ENCODE peak calls at places on chromosomes 3 and 15, in ten cellular contexts. D, L, W, B, X, Y, N, G, R and P are unnamed samples.

GRCh38 chr15:66959066-66959465 is 106.3 kb upstream of the SMAD3 start:
- DNase-seq in B (no peak), L (no peak), W (no peak), R (no peak), Y (no peak), G (no peak), D (no peak), X (no peak), N (no peak), P (no peak)

GRCh38 chr3:81622395-81622794 is 139.1 kb downstream of the GBE1 start:
- DNase-seq in L (no peak), X (no peak), N (no peak), B (no peak), W (no peak), D (no peak), R (no peak), G (no peak), Y (no peak), P (no peak)

GRCh38 chr3:13518516-13519351 is 30.2 kb upstream of the FBLN2 start:
- DNase-seq in Y (peak), G (no peak), L (no peak), B (no peak), N (no peak), D (no peak), R (no peak), W (no peak), X (no peak), P (no peak)

GRCh38 chr3:25448750-25449684 is 21.0 kb downstream of the RARB start:
- DNase-seq in N (peak), R (no peak), Y (peak), G (peak), L (no peak), X (no peak), B (no peak), W (peak), D (peak), P (no peak)

GRCh38 chr3:33792167-33792892 is 6.1 kb upstream of the PDCD6IP start:
- DNase-seq in Y (no peak), B (no peak), N (no peak), R (no peak), G (no peak), L (no peak), D (no peak), X (no peak), W (no peak), P (no peak)

GRCh38 chr15:49832421-49832980 is 211.7 kb downstream of the DTWD1 start:
- DNase-seq in W (peak), Y (no peak), D (no peak), R (no peak), G (peak), N (no peak), L (no peak), X (peak), B (peak), P (peak)

GRCh38 chr3:32614956-32615355 is 44.3 kb upstream of the DYNC1LI1 start:
- DNase-seq in Y (no peak), X (peak), B (no peak), D (no peak), W (no peak), G (no peak), L (no peak), R (no peak), N (peak), P (no peak)

GRCh38 chr15:81377871-81378270 is 3.9 kb upstream of the TMC3 start:
- DNase-seq in G (no peak), B (no peak), R (no peak), Y (no peak), L (no peak), D (no peak), X (no peak), N (no peak), W (no peak), P (no peak)

GRCh38 chr15:75815811-75816719 is 27.2 kb upstream of the UBE2Q2 start:
- DNase-seq in G (no peak), L (no peak), X (peak), D (no peak), R (no peak), W (no peak), Y (no peak), B (no peak), N (no peak), P (no peak)

GRCh38 chr3:9161298-9161697 is 88.1 kb downstream of the SRGAP3 start:
- DNase-seq in Y (no peak), G (no peak), L (no peak), W (no peak), B (no peak), R (no peak), D (no peak), X (no peak), N (no peak), P (no peak)

GRCh38 chr15:76903251-76903681 is 1.9 kb downstream of the SCAPER start:
- DNase-seq in D (no peak), L (no peak), B (peak), G (peak), N (peak), Y (no peak), W (peak), R (no peak), X (peak), P (no peak)

GRCh38 chr3:134347516-134347915 is 26.7 kb downstream of the AMOTL2 start:
- DNase-seq in X (no peak), G (no peak), R (no peak), Y (no peak), L (no peak), W (no peak), N (no peak), B (no peak), D (no peak), P (no peak)

GRCh38 chr3:168034152-168034928 is 61.4 kb downstream of the GOLIM4 start:
- DNase-seq in X (peak), N (no peak), W (no peak), D (no peak), G (peak), B (no peak), Y (no peak), L (no peak), R (no peak), P (no peak)

GRCh38 chr15:90099868-90100854 is 2.1 kb downstream of the IDH2 start:
- DNase-seq in N (no peak), D (peak), X (no peak), B (peak), L (no peak), G (no peak), Y (peak), R (no peak), W (no peak), P (no peak)

GRCh38 chr15:100284191-100284590 is 57.6 kb downstream of the ADAMTS17 start:
- DNase-seq in D (no peak), R (no peak), N (no peak), L (no peak), B (no peak), G (no peak), Y (no peak), X (peak), W (no peak), P (no peak)

GRCh38 chr15:85031086-85031943 is 49.7 kb downstream of the PDE8A start:
- DNase-seq in D (no peak), W (no peak), G (no peak), L (no peak), R (no peak), B (no peak), Y (no peak), N (no peak), X (no peak), P (no peak)

GRCh38 chr3:152657002-152657400 is 177.9 kb upstream of the P2RY1 start:
- DNase-seq in L (no peak), R (no peak), X (no peak), Y (no peak), G (no peak), D (no peak), B (no peak), N (no peak), W (peak), P (no peak)

GRCh38 chr15:56815247-56815646 is 81.9 kb upstream of the ZNF280D start:
- DNase-seq in L (no peak), W (no peak), R (no peak), B (no peak), D (no peak), Y (no peak), X (no peak), N (peak), G (no peak), P (no peak)

GRCh38 chr15:26038693-26039092 is 175.6 kb upstream of the ATP10A start:
- DNase-seq in R (no peak), Y (no peak), X (no peak), B (no peak), D (no peak), W (peak), L (no peak), N (no peak), G (no peak), P (peak)

GRCh38 chr3:194375473-194375872 is 5.9 kb upstream of the LRRC15 start:
- DNase-seq in B (no peak), Y (no peak), X (peak), D (no peak), W (peak), R (no peak), L (no peak), G (peak), N (peak), P (no peak)

GRCh38 chr3:7924228-7924627 is 577.4 kb upstream of the LMCD1 start:
- DNase-seq in L (no peak), R (no peak), Y (no peak), G (no peak), X (no peak), D (no peak), N (no peak), B (no peak), W (no peak), P (no peak)

GRCh38 chr3:111733154-111733553 is 125.9 kb upstream of the PHLDB2 start:
- DNase-seq in B (no peak), N (no peak), L (no peak), X (no peak), D (no peak), R (no peak), Y (no peak), G (peak), W (no peak), P (no peak)

GRCh38 chr15:95832655-95833054 is 497.8 kb upstream of the NR2F2 start:
- DNase-seq in W (peak), X (no peak), N (no peak), Y (no peak), G (no peak), D (no peak), R (no peak), L (no peak), B (no peak), P (no peak)

GRCh38 chr15:101489236-101489632 is 273 bp downstream of the PCSK6 start:
- DNase-seq in B (peak), Y (no peak), W (peak), N (no peak), X (no peak), D (no peak), G (peak), L (peak), R (no peak), P (peak)

GRCh38 chr15:58546635-58547627 is 115.1 kb downstream of the LIPC start:
- DNase-seq in Y (no peak), X (peak), R (no peak), B (no peak), W (no peak), D (no peak), G (no peak), L (peak), N (peak), P (no peak)

GRCh38 chr15:67784856-67785430 is 40.4 kb upstream of the SKOR1 start:
- DNase-seq in G (no peak), R (no peak), Y (no peak), L (no peak), W (no peak), X (no peak), D (no peak), B (peak), N (no peak), P (no peak)

GRCh38 chr15:88890495-88890894 is 4.8 kb downstream of the HAPLN3 start:
- DNase-seq in N (no peak), Y (no peak), D (no peak), G (no peak), W (no peak), X (no peak), R (no peak), B (no peak), L (no peak), P (no peak)

DNA sequence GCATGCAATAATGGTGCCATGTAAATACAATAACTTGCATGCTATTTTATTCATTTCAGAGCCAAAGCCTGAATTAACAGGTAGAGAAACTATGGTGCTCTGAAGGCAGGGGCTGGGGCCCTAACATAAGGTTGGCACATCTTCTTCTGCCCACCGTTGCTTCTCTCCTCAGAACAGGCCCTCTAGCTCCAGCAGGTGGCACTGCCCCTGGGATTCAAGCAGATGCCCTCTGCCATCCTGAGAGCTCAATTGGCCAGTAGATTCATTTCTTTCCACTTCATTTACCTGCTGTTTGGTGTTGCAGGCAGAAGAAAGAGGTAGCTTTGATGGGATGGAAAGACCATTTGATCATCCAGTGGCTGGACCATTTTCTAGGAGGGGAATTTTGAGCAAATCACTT is 130.5 kb downstream of the FOXB1 start:
- DNase-seq in X (peak), B (no peak), L (peak), D (no peak), G (no peak), N (no peak), Y (no peak), R (no peak), W (no peak), P (no peak)
- TF ChIP-seq CTCF in X (peak), B (peak), L (peak), D (no peak), G (no peak), N (no peak), Y (no peak), R (no peak), W (peak), P (peak)

GRCh38 chr3:151214459-151214858 is 11.4 kb upstream of the GPR171 start:
- DNase-seq in Y (no peak), G (no peak), B (no peak), X (no peak), R (no peak), D (no peak), W (peak), N (no peak), L (no peak), P (no peak)
- TF ChIP-seq CTCF in Y (no peak), G (no peak), B (no peak), X (no peak), R (no peak), D (no peak), W (peak), N (no peak), L (peak), P (peak)

GRCh38 chr3:128067481-128067880 is 15.2 kb downstream of the SEC61A1 start:
- DNase-seq in L (peak), Y (no peak), N (no peak), B (no peak), D (no peak), R (no peak), X (no peak), W (no peak), G (no peak), P (no peak)
- TF ChIP-seq CTCF in L (no peak), Y (no peak), N (no peak), B (no peak), D (no peak), R (no peak), X (no peak), W (no peak), G (no peak), P (no peak)

DNA sequence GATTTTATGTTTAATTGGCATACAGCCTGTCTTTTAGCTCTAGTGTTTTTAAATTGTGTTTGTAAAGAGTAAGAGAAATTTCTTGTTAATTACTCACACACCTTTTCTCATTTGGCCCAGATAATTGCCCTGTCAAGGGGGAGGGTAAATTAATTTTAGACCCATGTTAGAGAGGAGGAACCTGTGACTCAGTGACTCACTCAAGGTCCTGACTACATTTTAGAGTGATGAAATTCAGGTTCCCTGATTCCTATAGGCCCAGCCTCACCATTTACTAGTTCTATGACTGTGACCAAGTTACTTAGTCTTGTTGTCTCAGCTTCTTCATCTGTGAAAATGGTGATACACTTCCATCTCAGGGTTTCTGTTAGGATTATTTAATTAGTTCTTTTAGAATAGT is 125.2 kb upstream of the DPH6 start:
- DNase-seq in D (no peak), Y (no peak), B (no peak), G (no peak), R (no peak), L (no peak), W (no peak), N (no peak), X (peak), P (no peak)
- TF ChIP-seq CTCF in D (no peak), Y (no peak), B (no peak), G (no peak), R (no peak), L (no peak), W (no peak), N (no peak), X (no peak), P (no peak)

GRCh38 chr15:82743810-82744209 is 34.1 kb upstream of the AP3B2 start:
- DNase-seq in X (no peak), D (no peak), Y (no peak), N (no peak), W (no peak), G (no peak), L (no peak), R (no peak), B (no peak), P (no peak)
- TF ChIP-seq CTCF in X (no peak), D (no peak), Y (no peak), N (no peak), W (no peak), G (no peak), L (no peak), R (no peak), B (no peak), P (no peak)

GRCh38 chr15:73711526-73711925 is 27.3 kb downstream of the CD276 start:
- DNase-seq in L (no peak), Y (no peak), D (no peak), B (no peak), W (no peak), N (no peak), G (no peak), R (no peak), X (no peak), P (no peak)

GRCh38 chr15:73714695-73715301 is 30.6 kb downstream of the CD276 start:
- DNase-seq in D (no peak), X (no peak), B (no peak), R (no peak), N (no peak), L (no peak), G (no peak), W (no peak), Y (no peak), P (no peak)

GRCh38 chr15:73709671-73710070 is 25.5 kb downstream of the CD276 start:
- DNase-seq in R (no peak), Y (no peak), W (no peak), L (no peak), D (no peak), B (no peak), N (no peak), X (no peak), G (no peak), P (no peak)

GRCh38 chr15:73710321-73710720 is 26.1 kb downstream of the CD276 start:
- DNase-seq in L (no peak), N (no peak), G (no peak), W (no peak), X (no peak), B (no peak), R (no peak), D (no peak), Y (no peak), P (no peak)

DNA sequence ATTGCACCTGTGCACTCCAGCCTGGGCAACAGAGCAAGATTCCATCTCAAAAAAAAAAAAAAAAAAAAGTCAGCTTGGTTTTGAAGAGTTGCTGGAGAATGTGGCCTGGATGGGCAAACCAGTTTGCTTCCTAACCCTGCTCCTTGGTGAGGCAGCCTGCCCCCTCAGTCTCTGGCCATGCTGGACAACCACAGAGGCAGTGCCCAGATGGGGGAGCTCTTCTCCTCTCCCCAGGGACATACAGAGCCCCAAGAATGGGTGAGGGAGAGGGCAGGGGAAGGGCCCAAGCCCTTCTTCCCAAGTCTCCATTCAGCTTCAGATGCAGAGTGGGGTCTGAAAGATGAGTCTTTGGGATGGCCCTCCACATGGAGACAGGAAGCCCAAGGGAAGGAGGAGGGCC is 27.9 kb downstream of the CD276 start:
- DNase-seq in R (no peak), D (no peak), L (no peak), G (no peak), X (no peak), N (no peak), W (peak), B (no peak), Y (no peak), P (no peak)
- TF ChIP-seq CTCF in R (no peak), D (no peak), L (no peak), G (no peak), X (peak), N (no peak), W (peak), B (no peak), Y (no peak), P (peak)

DNA sequence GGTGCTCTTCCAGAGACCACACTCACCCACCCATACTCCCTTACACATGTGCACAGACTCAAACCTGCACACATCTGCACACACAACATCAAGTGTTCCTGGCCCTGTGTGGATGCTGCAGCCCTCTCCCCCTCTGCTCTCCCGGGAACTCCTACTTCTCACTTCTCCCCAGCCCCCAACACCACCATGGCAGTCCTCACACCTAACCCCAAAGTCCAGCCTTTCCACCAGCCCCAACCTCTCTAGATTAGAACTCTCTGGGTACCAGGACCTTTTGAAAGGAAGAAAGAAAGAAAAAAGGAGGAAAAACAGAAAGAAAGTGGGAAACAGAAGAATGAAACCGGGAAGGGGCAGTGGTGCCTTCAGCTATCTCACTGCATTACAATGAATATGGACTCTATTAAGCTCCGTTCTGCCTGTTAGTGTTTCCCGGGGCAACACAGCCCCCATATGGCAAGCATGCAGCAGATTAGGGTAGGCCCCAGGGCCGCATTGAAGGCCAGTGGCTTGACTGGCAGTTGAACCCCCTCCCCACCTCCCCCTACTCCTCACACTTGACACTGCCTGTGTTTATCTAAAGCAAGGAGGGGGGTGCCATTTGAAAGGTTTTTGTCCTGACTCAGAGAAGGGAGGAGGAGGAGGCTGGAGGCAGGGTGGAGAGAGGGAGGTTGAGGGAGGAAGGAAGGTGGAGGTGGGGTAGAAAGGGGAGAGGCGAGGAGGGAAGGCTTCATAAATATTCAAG is 30.1 kb downstream of the BOC start:
- DNase-seq in L (no peak), R (peak), D (no peak), X (no peak), N (no peak), G (peak), B (no peak), Y (no peak), W (peak), P (peak)
- TF ChIP-seq CTCF in L (no peak), R (no peak), D (no peak), X (no peak), N (no peak), G (no peak), B (no peak), Y (no peak), W (no peak), P (no peak)